ENCODE peak calls at places on chromosomes 4 and X, in ten cellular contexts. One of them, this sample, is unnamed.

GRCh38 chrX:47579537-47579936 is 2.7 kb upstream of the TIMP1 start:
- DNase-seq in K562: no peak
- DNase-seq in pancreas: no peak
- DNase-seq in dorsolateral prefrontal cortex: no peak
- DNase-seq in fibroblast of lung: peak; percentile 78
- DNase-seq in brain microvascular endothelial cell: peak; percentile 74
- DNase-seq in ovary: no peak
- DNase-seq in heart left ventricle: no peak
- DNase-seq in left ventricle myocardium inferior: no peak
- DNase-seq in IMR-90: peak; percentile 90
- DNase-seq in this sample: no peak

GRCh38 chr4:101790521-101791188 is at the start of gene BANK1:
- DNase-seq in heart left ventricle: peak; percentile 72
- DNase-seq in fibroblast of lung: peak; percentile 30
- DNase-seq in dorsolateral prefrontal cortex: peak; percentile 8
- DNase-seq in IMR-90: peak; percentile 2
- DNase-seq in ovary: no peak
- DNase-seq in K562: no peak
- DNase-seq in left ventricle myocardium inferior: peak; percentile 18
- DNase-seq in brain microvascular endothelial cell: no peak
- DNase-seq in pancreas: peak; percentile 64
- DNase-seq in this sample: peak; percentile 63

GRCh38 chrX:16869393-16870094 is 618 bp downstream of the RBBP7 start:
- DNase-seq in pancreas: peak; percentile 73
- DNase-seq in dorsolateral prefrontal cortex: no peak
- DNase-seq in left ventricle myocardium inferior: peak; percentile 13
- DNase-seq in heart left ventricle: peak; percentile 70
- DNase-seq in IMR-90: peak; percentile 18
- DNase-seq in K562: peak; percentile 60
- DNase-seq in ovary: no peak
- DNase-seq in fibroblast of lung: no peak
- DNase-seq in brain microvascular endothelial cell: no peak
- DNase-seq in this sample: no peak

GRCh38 chr4:128653514-128654420 is 155.7 kb upstream of the JADE1 start:
- DNase-seq in ovary: peak; percentile 76
- DNase-seq in fibroblast of lung: no peak
- DNase-seq in brain microvascular endothelial cell: peak; percentile 21
- DNase-seq in left ventricle myocardium inferior: peak; percentile 56
- DNase-seq in IMR-90: peak; percentile 70
- DNase-seq in heart left ventricle: no peak
- DNase-seq in K562: no peak
- DNase-seq in pancreas: no peak
- DNase-seq in dorsolateral prefrontal cortex: peak; percentile 19
- DNase-seq in this sample: no peak

GRCh38 chr4:183286590-183287308 is 33.3 kb downstream of the CLDN22 start:
- DNase-seq in fibroblast of lung: no peak
- DNase-seq in left ventricle myocardium inferior: no peak
- DNase-seq in IMR-90: no peak
- DNase-seq in K562: no peak
- DNase-seq in dorsolateral prefrontal cortex: no peak
- DNase-seq in pancreas: no peak
- DNase-seq in heart left ventricle: no peak
- DNase-seq in ovary: no peak
- DNase-seq in brain microvascular endothelial cell: no peak
- DNase-seq in this sample: no peak

GRCh38 chr4:169103966-169104412 is 93.9 kb upstream of the CBR4 start:
- DNase-seq in pancreas: no peak
- DNase-seq in ovary: no peak
- DNase-seq in IMR-90: no peak
- DNase-seq in fibroblast of lung: no peak
- DNase-seq in left ventricle myocardium inferior: no peak
- DNase-seq in dorsolateral prefrontal cortex: no peak
- DNase-seq in brain microvascular endothelial cell: no peak
- DNase-seq in K562: no peak
- DNase-seq in heart left ventricle: no peak
- DNase-seq in this sample: no peak

GRCh38 chrX:81259714-81260395 is 58.0 kb downstream of the SH3BGRL start:
- DNase-seq in pancreas: no peak
- DNase-seq in dorsolateral prefrontal cortex: no peak
- DNase-seq in ovary: no peak
- DNase-seq in brain microvascular endothelial cell: no peak
- DNase-seq in IMR-90: peak; percentile 20
- DNase-seq in heart left ventricle: no peak
- DNase-seq in K562: no peak
- DNase-seq in left ventricle myocardium inferior: no peak
- DNase-seq in fibroblast of lung: peak; percentile 47
- DNase-seq in this sample: no peak

GRCh38 chr4:100742045-100742444 is 224.2 kb upstream of the EMCN start:
- DNase-seq in heart left ventricle: no peak
- DNase-seq in fibroblast of lung: peak; percentile 63
- DNase-seq in K562: no peak
- DNase-seq in left ventricle myocardium inferior: no peak
- DNase-seq in ovary: no peak
- DNase-seq in IMR-90: peak; percentile 19
- DNase-seq in dorsolateral prefrontal cortex: no peak
- DNase-seq in brain microvascular endothelial cell: peak; percentile 40
- DNase-seq in pancreas: no peak
- DNase-seq in this sample: no peak

GRCh38 chrX:71989768-71990167 is 79.1 kb downstream of the NHSL2 start:
- DNase-seq in K562: no peak
- DNase-seq in left ventricle myocardium inferior: no peak
- DNase-seq in fibroblast of lung: peak; percentile 26
- DNase-seq in heart left ventricle: no peak
- DNase-seq in pancreas: no peak
- DNase-seq in brain microvascular endothelial cell: peak; percentile 43
- DNase-seq in IMR-90: peak; percentile 73
- DNase-seq in ovary: no peak
- DNase-seq in dorsolateral prefrontal cortex: no peak
- DNase-seq in this sample: peak; percentile 70

GRCh38 chr4:42855779-42856178 is 36.7 kb upstream of the GRXCR1 start:
- DNase-seq in fibroblast of lung: no peak
- DNase-seq in IMR-90: no peak
- DNase-seq in K562: no peak
- DNase-seq in left ventricle myocardium inferior: no peak
- DNase-seq in brain microvascular endothelial cell: no peak
- DNase-seq in pancreas: no peak
- DNase-seq in ovary: no peak
- DNase-seq in heart left ventricle: no peak
- DNase-seq in dorsolateral prefrontal cortex: no peak
- DNase-seq in this sample: no peak

GRCh38 chr4:38189445-38189844 is 229.2 kb downstream of the PTTG2 start:
- DNase-seq in brain microvascular endothelial cell: peak; percentile 91
- DNase-seq in dorsolateral prefrontal cortex: no peak
- DNase-seq in left ventricle myocardium inferior: no peak
- DNase-seq in fibroblast of lung: peak; percentile 88
- DNase-seq in pancreas: no peak
- DNase-seq in ovary: no peak
- DNase-seq in heart left ventricle: no peak
- DNase-seq in K562: no peak
- DNase-seq in IMR-90: peak; percentile 95
- DNase-seq in this sample: peak; percentile 32

GRCh38 chr4:52142816-52143215 is 91.7 kb downstream of the SPATA18 start:
- DNase-seq in K562: no peak
- DNase-seq in ovary: no peak
- DNase-seq in fibroblast of lung: no peak
- DNase-seq in brain microvascular endothelial cell: no peak
- DNase-seq in heart left ventricle: no peak
- DNase-seq in IMR-90: no peak
- DNase-seq in dorsolateral prefrontal cortex: no peak
- DNase-seq in left ventricle myocardium inferior: no peak
- DNase-seq in pancreas: no peak
- DNase-seq in this sample: no peak

GRCh38 chrX:13051529-13052172 is 7.2 kb upstream of the FAM9C start:
- DNase-seq in IMR-90: no peak
- DNase-seq in brain microvascular endothelial cell: no peak
- DNase-seq in fibroblast of lung: peak; percentile 66
- DNase-seq in heart left ventricle: no peak
- DNase-seq in left ventricle myocardium inferior: no peak
- DNase-seq in dorsolateral prefrontal cortex: no peak
- DNase-seq in pancreas: no peak
- DNase-seq in ovary: no peak
- DNase-seq in K562: no peak
- DNase-seq in this sample: no peak

GRCh38 chr4:8770518-8771257 is 101.0 kb downstream of the HMX1 start:
- DNase-seq in K562: no peak
- DNase-seq in fibroblast of lung: no peak
- DNase-seq in left ventricle myocardium inferior: peak; percentile 6
- DNase-seq in IMR-90: no peak
- DNase-seq in dorsolateral prefrontal cortex: no peak
- DNase-seq in pancreas: peak; percentile 28
- DNase-seq in ovary: no peak
- DNase-seq in brain microvascular endothelial cell: no peak
- DNase-seq in heart left ventricle: peak; percentile 26
- DNase-seq in this sample: no peak

GRCh38 chr4:182190306-182190705 is 52.9 kb upstream of the TENM3 start:
- DNase-seq in dorsolateral prefrontal cortex: no peak
- DNase-seq in heart left ventricle: no peak
- DNase-seq in brain microvascular endothelial cell: no peak
- DNase-seq in fibroblast of lung: peak; percentile 78
- DNase-seq in IMR-90: no peak
- DNase-seq in pancreas: no peak
- DNase-seq in ovary: no peak
- DNase-seq in left ventricle myocardium inferior: no peak
- DNase-seq in K562: no peak
- DNase-seq in this sample: no peak

DNA sequence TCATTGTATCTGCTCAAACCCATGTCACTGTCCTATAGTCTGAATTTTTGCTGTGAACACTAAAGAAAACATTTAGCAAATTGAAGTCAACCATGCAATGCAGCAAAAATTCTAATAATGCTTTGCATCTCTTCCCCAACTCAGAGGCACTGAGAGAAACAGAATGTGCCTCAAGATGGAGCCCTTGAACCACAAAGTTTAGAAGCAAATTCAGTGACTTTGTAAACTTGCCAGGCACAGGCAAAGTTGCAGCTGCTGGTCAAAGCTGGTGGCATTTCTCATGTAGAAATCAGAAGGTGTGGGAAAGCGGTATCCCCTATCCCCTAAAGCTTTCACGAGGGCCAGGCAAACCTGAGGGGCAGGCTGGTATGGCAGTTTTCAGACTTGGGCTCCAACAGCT is 121.7 kb upstream of the DIPK2B start:
- DNase-seq in K562: no peak
- DNase-seq in fibroblast of lung: peak; percentile 75
- DNase-seq in IMR-90: peak; percentile 83
- DNase-seq in left ventricle myocardium inferior: no peak
- DNase-seq in pancreas: no peak
- DNase-seq in brain microvascular endothelial cell: peak; percentile 61
- DNase-seq in heart left ventricle: no peak
- DNase-seq in dorsolateral prefrontal cortex: peak; percentile 5
- DNase-seq in ovary: peak; percentile 30
- DNase-seq in this sample: no peak
- TF ChIP-seq CTCF in K562: no peak
- TF ChIP-seq CTCF in fibroblast of lung: peak; percentile 48
- TF ChIP-seq CTCF in IMR-90: peak; percentile 69
- TF ChIP-seq CTCF in left ventricle myocardium inferior: peak; percentile 57
- TF ChIP-seq CTCF in pancreas: peak; percentile 24
- TF ChIP-seq CTCF in brain microvascular endothelial cell: peak; percentile 69
- TF ChIP-seq CTCF in heart left ventricle: peak; percentile 45
- TF ChIP-seq CTCF in dorsolateral prefrontal cortex: peak; percentile 68
- TF ChIP-seq CTCF in ovary: peak; percentile 33
- TF ChIP-seq CTCF in this sample: peak; percentile 30

DNA sequence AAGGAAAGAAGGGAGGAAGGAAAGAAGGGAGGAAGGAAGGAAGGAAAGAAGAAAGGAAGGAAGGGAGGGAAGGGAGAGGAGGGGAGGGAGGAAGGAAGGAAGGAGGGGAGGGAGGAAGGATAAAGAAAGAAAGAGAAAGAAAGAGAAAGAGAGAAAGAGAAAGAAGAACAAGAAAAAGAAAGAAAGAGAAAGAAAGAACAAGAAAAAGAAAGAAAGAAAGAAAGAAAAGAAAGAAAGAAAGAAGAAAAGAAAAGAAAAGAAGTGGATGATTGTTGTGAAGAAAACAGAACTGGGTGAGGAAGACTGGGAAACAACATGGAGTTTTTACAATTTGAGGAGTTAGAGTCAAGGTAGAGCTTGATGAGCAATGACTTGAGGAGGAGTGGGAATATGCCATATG is 78.0 kb downstream of the EIF4E start:
- DNase-seq in left ventricle myocardium inferior: no peak
- DNase-seq in dorsolateral prefrontal cortex: no peak
- DNase-seq in fibroblast of lung: no peak
- DNase-seq in IMR-90: no peak
- DNase-seq in brain microvascular endothelial cell: no peak
- DNase-seq in heart left ventricle: no peak
- DNase-seq in K562: no peak
- DNase-seq in pancreas: no peak
- DNase-seq in ovary: no peak
- DNase-seq in this sample: no peak
- H3K27ac ChIP-seq in left ventricle myocardium inferior: no peak overlapping the region
- H3K27ac ChIP-seq in dorsolateral prefrontal cortex: no peak overlapping the region
- H3K27ac ChIP-seq in fibroblast of lung: no peak overlapping the region
- H3K27ac ChIP-seq in IMR-90: no peak overlapping the region
- H3K27ac ChIP-seq in brain microvascular endothelial cell: no peak overlapping the region
- H3K27ac ChIP-seq in heart left ventricle: no peak overlapping the region
- H3K27ac ChIP-seq in K562: no peak overlapping the region
- H3K27ac ChIP-seq in pancreas: no peak overlapping the region
- H3K27ac ChIP-seq in ovary: no peak overlapping the region
- H3K27ac ChIP-seq in this sample: no peak overlapping the region

GRCh38 chrX:1330605-1331004 is 6.0 kb upstream of the IL3RA start:
- DNase-seq in fibroblast of lung: no peak
- DNase-seq in K562: no peak
- DNase-seq in ovary: no peak
- DNase-seq in heart left ventricle: peak; percentile 24
- DNase-seq in pancreas: no peak
- DNase-seq in brain microvascular endothelial cell: no peak
- DNase-seq in dorsolateral prefrontal cortex: no peak
- DNase-seq in IMR-90: no peak
- DNase-seq in left ventricle myocardium inferior: no peak
- DNase-seq in this sample: no peak

GRCh38 chrX:1341531-1342179 is 5.1 kb downstream of the IL3RA start:
- DNase-seq in pancreas: no peak
- DNase-seq in dorsolateral prefrontal cortex: no peak
- DNase-seq in heart left ventricle: peak; percentile 18
- DNase-seq in IMR-90: no peak
- DNase-seq in brain microvascular endothelial cell: no peak
- DNase-seq in fibroblast of lung: no peak
- DNase-seq in K562: no peak
- DNase-seq in left ventricle myocardium inferior: no peak
- DNase-seq in ovary: no peak
- DNase-seq in this sample: no peak

GRCh38 chrX:1334854-1335253 is 1.7 kb upstream of the IL3RA start:
- DNase-seq in IMR-90: no peak
- DNase-seq in heart left ventricle: peak; percentile 28
- DNase-seq in left ventricle myocardium inferior: no peak
- DNase-seq in fibroblast of lung: no peak
- DNase-seq in brain microvascular endothelial cell: no peak
- DNase-seq in pancreas: no peak
- DNase-seq in ovary: no peak
- DNase-seq in dorsolateral prefrontal cortex: no peak
- DNase-seq in K562: no peak
- DNase-seq in this sample: no peak

GRCh38 chrX:1336331-1337143 is at the start of gene IL3RA:
- DNase-seq in fibroblast of lung: no peak
- DNase-seq in brain microvascular endothelial cell: peak; percentile 8
- DNase-seq in IMR-90: no peak
- DNase-seq in dorsolateral prefrontal cortex: peak; percentile 5
- DNase-seq in K562: no peak
- DNase-seq in left ventricle myocardium inferior: no peak
- DNase-seq in ovary: no peak
- DNase-seq in heart left ventricle: peak; percentile 63
- DNase-seq in pancreas: peak; percentile 16
- DNase-seq in this sample: peak; percentile 28
- H3K4me3 ChIP-seq in fibroblast of lung: no peak within 1 kb of the TSS
- H3K4me3 ChIP-seq in brain microvascular endothelial cell: no peak within 1 kb of the TSS
- H3K4me3 ChIP-seq in IMR-90: no peak within 1 kb of the TSS
- H3K4me3 ChIP-seq in dorsolateral prefrontal cortex: peak within 1 kb of the TSS; percentile 41
- H3K4me3 ChIP-seq in K562: no peak within 1 kb of the TSS
- H3K4me3 ChIP-seq in left ventricle myocardium inferior: peak within 1 kb of the TSS; percentile 63
- H3K4me3 ChIP-seq in ovary: peak within 1 kb of the TSS; percentile 26
- H3K4me3 ChIP-seq in heart left ventricle: peak within 1 kb of the TSS; percentile 3
- H3K4me3 ChIP-seq in pancreas: peak within 1 kb of the TSS; percentile 25
- H3K4me3 ChIP-seq in this sample: peak within 1 kb of the TSS; percentile 53

GRCh38 chr4:139078926-139079325 is 63.3 kb downstream of the NOCT start:
- DNase-seq in pancreas: no peak
- DNase-seq in fibroblast of lung: no peak
- DNase-seq in dorsolateral prefrontal cortex: no peak
- DNase-seq in K562: no peak
- DNase-seq in left ventricle myocardium inferior: no peak
- DNase-seq in ovary: no peak
- DNase-seq in IMR-90: no peak
- DNase-seq in heart left ventricle: no peak
- DNase-seq in brain microvascular endothelial cell: no peak
- DNase-seq in this sample: no peak
- TF ChIP-seq CTCF in pancreas: no peak
- TF ChIP-seq CTCF in fibroblast of lung: no peak
- TF ChIP-seq CTCF in dorsolateral prefrontal cortex: no peak
- TF ChIP-seq CTCF in K562: no peak
- TF ChIP-seq CTCF in left ventricle myocardium inferior: no peak
- TF ChIP-seq CTCF in ovary: no peak
- TF ChIP-seq CTCF in IMR-90: no peak
- TF ChIP-seq CTCF in heart left ventricle: no peak
- TF ChIP-seq CTCF in brain microvascular endothelial cell: no peak
- TF ChIP-seq CTCF in this sample: no peak

This sample was measured in ascending aorta.